ENCODE peak calls at places on chromosomes 3 and 15, in seven cellular contexts. R is neuronal stem cell, B is IMR-90, Z is mesendoderm, K is trophoblast cell, N is H1, V is mesenchymal stem cell. J is an unnamed sample.

GRCh38 chr3:100069472-100069871 is 44.8 kb downstream of the FILIP1L start:
- DNase-seq in Z (no peak), V (no peak), B (no peak), K (no peak), N (no peak), R (no peak), J (no peak)

GRCh38 chr3:131326307-131326706 is 55.3 kb upstream of the NUDT16 start:
- DNase-seq in R (no peak), K (no peak), B (no peak), Z (peak), V (no peak), N (no peak), J (no peak)

GRCh38 chr3:162217603-162218002 is 721.0 kb downstream of the OTOL1 start:
- DNase-seq in K (no peak), Z (no peak), V (no peak), R (no peak), N (no peak), B (peak), J (no peak)

GRCh38 chr3:38354588-38355344 is 8.2 kb downstream of the XYLB start:
- DNase-seq in V (no peak), Z (no peak), B (peak), K (no peak), N (no peak), R (no peak), J (no peak)

GRCh38 chr3:21484323-21485154 is 266.5 kb downstream of the ZNF385D start:
- DNase-seq in Z (peak), V (peak), K (peak), B (peak), N (peak), R (peak), J (peak)

GRCh38 chr3:23501201-23501824 is 298.2 kb downstream of the UBE2E2 start:
- DNase-seq in N (no peak), Z (no peak), B (peak), K (no peak), V (no peak), R (no peak), J (no peak)

GRCh38 chr15:74278269-74278668 is 42.1 kb downstream of the CCDC33 start:
- DNase-seq in V (no peak), Z (no peak), N (no peak), B (no peak), K (no peak), R (no peak), J (no peak)

GRCh38 chr3:51538115-51538458 is 432 bp upstream of the RAD54L2 start:
- DNase-seq in R (no peak), N (no peak), Z (peak), B (no peak), K (no peak), V (no peak), J (peak)

GRCh38 chr15:86590461-86590860 is 510.8 kb downstream of the AGBL1 start:
- DNase-seq in V (no peak), Z (no peak), N (no peak), K (no peak), R (no peak), B (no peak), J (no peak)

GRCh38 chr3:150317469-150317868 is 90.6 kb upstream of the TSC22D2 start:
- DNase-seq in V (no peak), B (no peak), Z (no peak), R (no peak), K (no peak), N (no peak), J (no peak)

GRCh38 chr15:23866832-23867231 is 179.7 kb upstream of the NDN start:
- DNase-seq in N (no peak), R (peak), B (no peak), V (no peak), Z (no peak), K (no peak), J (no peak)

GRCh38 chr15:41822471-41822870 is 5.4 kb upstream of the JMJD7 start:
- DNase-seq in B (no peak), R (no peak), K (no peak), Z (no peak), N (no peak), V (no peak), J (no peak)

GRCh38 chr3:152858170-152858800 is 23.4 kb downstream of the P2RY1 start:
- DNase-seq in V (no peak), B (no peak), K (no peak), R (no peak), N (no peak), Z (no peak), J (no peak)

GRCh38 chr15:50744601-50745000 is 20.9 kb downstream of the SPPL2A start:
- DNase-seq in B (peak), K (no peak), V (no peak), Z (no peak), N (no peak), R (no peak), J (no peak)

GRCh38 chr3:17605032-17605431 is 137.4 kb downstream of the TBC1D5 start:
- DNase-seq in N (no peak), V (peak), R (no peak), B (peak), Z (peak), K (peak), J (no peak)

GRCh38 chr15:89646416-89647141 is 8.7 kb downstream of the KIF7 start:
- DNase-seq in B (no peak), R (no peak), Z (no peak), N (no peak), K (no peak), V (no peak), J (no peak)

GRCh38 chr3:16404349-16404895 is 109.1 kb downstream of the RFTN1 start:
- DNase-seq in B (no peak), Z (no peak), K (no peak), N (no peak), V (no peak), R (no peak), J (no peak)

GRCh38 chr3:31732548-31732947 is 199.8 kb downstream of the STT3B start:
- DNase-seq in K (no peak), R (no peak), N (no peak), B (no peak), V (no peak), Z (no peak), J (no peak)

GRCh38 chr3:47083786-47084185 is 80.1 kb downstream of the SETD2 start:
- DNase-seq in N (no peak), B (no peak), Z (no peak), K (no peak), R (no peak), V (peak), J (no peak)

GRCh38 chr15:53246996-53247395 is 456.9 kb upstream of the ONECUT1 start:
- DNase-seq in R (no peak), V (no peak), K (no peak), B (no peak), Z (no peak), N (no peak), J (no peak)

GRCh38 chr3:58336135-58336882 is 3.6 kb downstream of the PXK start:
- DNase-seq in N (no peak), R (no peak), Z (no peak), B (peak), V (peak), K (no peak), J (no peak)

GRCh38 chr3:163368168-163368567 is 1710.1 kb downstream of the SI start:
- DNase-seq in Z (no peak), R (no peak), K (no peak), B (no peak), N (no peak), V (peak), J (no peak)

GRCh38 chr3:21913791-21914190 is 162.8 kb upstream of the ZNF385D start:
- DNase-seq in K (no peak), V (peak), N (no peak), R (no peak), Z (no peak), B (peak), J (no peak)

GRCh38 chr3:101725192-101725889 is 927 bp downstream of the CEP97 start:
- DNase-seq in N (peak), R (peak), V (peak), B (peak), Z (peak), K (no peak), J (peak)

GRCh38 chr15:36294359-36294758 is 285.1 kb upstream of the CDIN1 start:
- DNase-seq in K (no peak), V (peak), N (no peak), Z (peak), R (no peak), B (peak), J (no peak)

GRCh38 chr3:157914882-157915281 is 191.3 kb downstream of the SHOX2 start:
- DNase-seq in K (no peak), B (no peak), V (no peak), N (no peak), R (no peak), Z (peak), J (no peak)

GRCh38 chr3:30894521-30895289 is at the start of gene GADL1:
- DNase-seq in B (peak), R (peak), Z (peak), V (peak), N (peak), K (peak), J (peak)

GRCh38 chr3:127307918-127308317 is 20.1 kb upstream of the PRR20G start:
- DNase-seq in B (no peak), R (no peak), Z (no peak), N (no peak), K (no peak), V (no peak), J (no peak)

GRCh38 chr15:57534279-57534678 is 57.4 kb upstream of the MYZAP start:
- DNase-seq in K (no peak), N (no peak), B (no peak), R (no peak), Z (no peak), V (no peak), J (peak)

GRCh38 chr3:187368765-187369450 is 723 bp downstream of the RTP4 start:
- DNase-seq in B (no peak), R (no peak), V (no peak), K (no peak), Z (no peak), N (no peak), J (no peak)

GRCh38 chr15:98875309-98875708 is 132.3 kb downstream of the PGPEP1L start:
- DNase-seq in B (peak), K (no peak), Z (no peak), V (no peak), R (no peak), N (no peak), J (no peak)

GRCh38 chr3:171565671-171566070 is 105.5 kb upstream of the TNIK start:
- DNase-seq in B (peak), V (peak), Z (no peak), R (no peak), N (no peak), K (peak), J (no peak)

GRCh38 chr3:156825795-156826143 is 384 bp upstream of the LEKR1 start:
- DNase-seq in N (no peak), Z (no peak), B (no peak), K (peak), V (no peak), R (no peak), J (no peak)
- H3K9ac ChIP-seq in N (no peak), Z (peak), B (peak), K (peak), V (peak), R (peak), J (peak)

GRCh38 chr15:69553686-69554085 is 101.1 kb downstream of the RPLP1 start:
- DNase-seq in B (no peak), N (no peak), Z (no peak), R (no peak), K (no peak), V (no peak), J (no peak)

GRCh38 chr15:69554321-69554961 is 101.8 kb downstream of the RPLP1 start:
- DNase-seq in K (peak), V (no peak), B (peak), N (no peak), Z (peak), R (no peak), J (no peak)

GRCh38 chr15:69548771-69549170 is 96.2 kb downstream of the RPLP1 start:
- DNase-seq in K (no peak), B (no peak), V (no peak), Z (no peak), N (no peak), R (no peak), J (no peak)

GRCh38 chr15:69552057-69552815 is 99.6 kb downstream of the RPLP1 start:
- DNase-seq in V (no peak), B (no peak), N (no peak), K (no peak), R (no peak), Z (no peak), J (no peak)

GRCh38 chr15:69551391-69552056 is 98.9 kb downstream of the RPLP1 start:
- DNase-seq in B (no peak), N (no peak), V (no peak), Z (no peak), R (no peak), K (peak), J (no peak)
- H4K8ac ChIP-seq in B (no peak), N (no peak), V (no peak), Z (no peak), R (no peak), K (no peak), J (no peak)

DNA sequence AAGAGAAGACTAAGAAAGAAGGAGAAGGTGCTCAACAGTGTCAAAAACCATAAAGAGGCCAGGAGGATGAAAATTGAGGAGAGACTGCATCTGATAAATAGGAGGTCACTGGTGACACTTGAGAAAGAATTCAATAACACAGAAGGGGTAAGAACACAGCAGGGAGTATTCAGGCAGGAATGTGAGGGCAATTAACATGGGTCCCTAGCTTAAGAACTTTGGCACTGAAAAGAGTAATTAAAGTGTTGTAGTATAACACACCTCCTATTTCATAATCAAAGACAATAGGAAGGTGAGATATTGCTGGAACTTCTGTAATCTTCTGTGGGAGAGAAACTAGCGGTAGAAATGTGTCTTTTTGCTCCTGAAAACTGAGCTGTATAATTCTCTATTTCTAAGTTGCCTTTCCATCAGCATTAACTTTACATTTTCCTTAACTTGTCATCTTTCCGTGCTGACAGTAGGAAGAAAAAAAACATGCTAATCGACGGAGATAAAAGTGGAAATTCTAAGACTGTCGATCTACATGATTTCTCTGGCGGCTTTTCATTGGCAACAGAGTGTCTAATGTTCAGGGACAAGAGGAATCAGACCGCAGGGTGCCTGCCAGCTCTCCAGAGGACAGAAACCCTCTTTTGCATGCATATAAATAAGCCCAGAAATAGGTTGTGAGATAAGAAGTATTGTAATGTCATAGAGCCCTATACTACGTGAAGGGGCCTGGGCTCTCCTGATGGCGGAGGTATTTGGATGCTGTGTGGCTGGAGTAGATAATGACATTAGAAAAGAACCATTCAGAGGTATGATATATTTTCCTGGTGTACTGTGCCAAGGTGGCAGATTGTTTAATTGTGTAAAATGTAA is 147.9 kb upstream of the GAP43 start:
- DNase-seq in B (no peak), V (no peak), Z (peak), R (no peak), N (no peak), K (no peak), J (no peak)
- H3K27ac ChIP-seq in B (no peak), V (no peak), Z (no peak), R (no peak), N (no peak), K (no peak), J (no peak)

GRCh38 chr15:77239892-77240608 is 169.1 kb upstream of the TSPAN3 start:
- DNase-seq in N (no peak), Z (no peak), R (no peak), V (no peak), K (no peak), B (no peak), J (no peak)

GRCh38 chr15:77247116-77247515 is 172.8 kb downstream of the PEAK1 start:
- DNase-seq in B (no peak), K (peak), V (no peak), Z (no peak), N (no peak), R (no peak), J (no peak)

GRCh38 chr15:77243146-77243545 is 172.2 kb upstream of the TSPAN3 start:
- DNase-seq in R (no peak), K (no peak), B (peak), N (no peak), V (peak), Z (no peak), J (no peak)

GRCh38 chr15:77243716-77244401 is 172.9 kb upstream of the TSPAN3 start:
- DNase-seq in N (no peak), Z (no peak), R (no peak), V (no peak), B (no peak), K (no peak), J (no peak)
- H3K9ac ChIP-seq in N (no peak), Z (no peak), R (no peak), V (no peak), B (no peak), K (no peak), J (no peak)

GRCh38 chr15:71409541-71409940 is 294.3 kb downstream of the THSD4 start:
- DNase-seq in V (no peak), B (no peak), Z (no peak), N (no peak), R (no peak), K (no peak), J (no peak)

GRCh38 chr15:71414778-71415177 is 299.5 kb downstream of the THSD4 start:
- DNase-seq in R (no peak), V (no peak), B (no peak), K (no peak), Z (no peak), N (no peak), J (no peak)

GRCh38 chr15:71413419-71413818 is 298.1 kb downstream of the THSD4 start:
- DNase-seq in R (no peak), Z (no peak), B (no peak), N (no peak), K (no peak), V (no peak), J (no peak)

GRCh38 chr15:71410347-71410746 is 295.1 kb downstream of the THSD4 start:
- DNase-seq in N (no peak), K (no peak), B (no peak), R (no peak), V (no peak), Z (no peak), J (no peak)

GRCh38 chr15:71411538-71412482 is 296.5 kb downstream of the THSD4 start:
- DNase-seq in N (no peak), V (peak), K (no peak), Z (no peak), B (peak), R (no peak), J (no peak)
- H4K8ac ChIP-seq in N (no peak), V (peak), K (no peak), Z (no peak), B (peak), R (no peak), J (no peak)

GRCh38 chr15:63947228-63947627 is 99.1 kb downstream of the DAPK2 start:
- DNase-seq in Z (no peak), K (no peak), N (no peak), R (no peak), V (no peak), B (no peak), J (peak)

GRCh38 chr15:63946524-63947065 is 99.7 kb downstream of the DAPK2 start:
- DNase-seq in Z (no peak), B (no peak), N (peak), K (no peak), V (no peak), R (no peak), J (peak)

GRCh38 chr15:63944681-63944955 is 101.7 kb downstream of the DAPK2 start:
- DNase-seq in V (no peak), N (peak), B (no peak), R (no peak), K (no peak), Z (no peak), J (peak)

GRCh38 chr15:63945005-63945788 is 101.1 kb downstream of the DAPK2 start:
- DNase-seq in N (peak), R (peak), Z (peak), B (peak), V (peak), K (peak), J (peak)

DNA sequence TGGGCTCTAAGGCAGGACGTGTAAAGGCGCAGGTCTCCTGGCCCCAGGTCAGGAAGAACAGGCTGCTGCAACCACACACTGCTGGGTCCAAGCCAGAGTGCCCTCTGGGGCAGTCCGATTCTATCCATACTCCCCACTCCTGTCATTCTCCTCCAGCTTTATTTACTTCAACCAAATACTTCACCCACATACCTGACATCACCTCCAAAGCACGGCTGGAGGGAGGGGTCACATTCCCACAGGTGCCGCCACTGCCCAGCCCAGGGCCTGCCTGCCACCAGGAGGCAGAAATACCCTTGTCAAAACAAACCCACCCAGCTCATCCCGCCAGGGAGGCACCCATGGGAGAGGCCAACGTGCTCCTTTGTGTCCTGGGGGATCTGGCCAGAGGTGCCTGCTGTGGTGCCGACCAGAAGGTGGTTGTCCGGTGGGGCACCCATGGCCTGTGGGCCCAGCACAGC is 100.4 kb downstream of the DAPK2 start:
- DNase-seq in K (no peak), N (peak), V (no peak), B (no peak), Z (peak), R (no peak), J (peak)
- H3K27ac ChIP-seq in K (no peak), N (no peak), V (no peak), B (no peak), Z (no peak), R (no peak), J (no peak)

GRCh38 chr15:48785195-48785594 is 25.7 kb downstream of the CEP152 start:
- DNase-seq in B (no peak), V (no peak), N (no peak), Z (no peak), R (no peak), K (no peak), J (no peak)

GRCh38 chr15:48781002-48781401 is 29.9 kb downstream of the CEP152 start:
- DNase-seq in B (peak), Z (no peak), R (no peak), N (no peak), V (no peak), K (no peak), J (no peak)

GRCh38 chr15:48784756-48785155 is 26.1 kb downstream of the CEP152 start:
- DNase-seq in K (no peak), R (no peak), V (no peak), B (no peak), Z (no peak), N (no peak), J (no peak)

GRCh38 chr15:48781481-48782081 is 29.3 kb downstream of the CEP152 start:
- DNase-seq in Z (no peak), B (no peak), N (no peak), R (no peak), V (no peak), K (no peak), J (no peak)

GRCh38 chr15:48782911-48783310 is 28.0 kb downstream of the CEP152 start:
- DNase-seq in B (no peak), K (no peak), Z (no peak), V (no peak), R (no peak), N (no peak), J (no peak)
- H3K9ac ChIP-seq in B (no peak), K (no peak), Z (no peak), V (no peak), R (no peak), N (no peak), J (no peak)